ENCODE peak calls at places on chromosomes 6 and 20, in six cellular contexts. X is AG04450, D is uterus, T is bronchial epithelial cell, J is psoas muscle, Y is GM12865. L is an unnamed sample.

GRCh38 chr20:19932170-19932667 is 84.9 kb upstream of the NAA20 start:
- DNase-seq in X (peak), D (peak), T (no peak), J (peak), Y (no peak), L (peak)

GRCh38 chr6:16286151-16286522 is 47.8 kb downstream of the GMPR start:
- DNase-seq in X (no peak), D (peak), T (no peak), J (no peak), Y (peak), L (no peak)

GRCh38 chr20:36975085-36975829 is 23.7 kb upstream of the SAMHD1 start:
- DNase-seq in X (no peak), D (no peak), T (no peak), J (no peak), Y (peak), L (no peak)

GRCh38 chr6:136351518-136352106 is 62.0 kb upstream of the BCLAF1 start:
- DNase-seq in X (no peak), D (no peak), T (no peak), J (no peak), Y (no peak), L (no peak)

GRCh38 chr6:127481628-127482027 is 22.4 kb upstream of the KIAA0408 start:
- DNase-seq in X (no peak), D (no peak), T (peak), J (no peak), Y (no peak), L (no peak)

GRCh38 chr20:50558483-50558925 is 48.3 kb downstream of the PTPN1 start:
- DNase-seq in X (no peak), D (no peak), T (peak), J (no peak), Y (no peak), L (no peak)

GRCh38 chr6:38350882-38351281 is 288.8 kb downstream of the BTBD9 start:
- DNase-seq in X (peak), D (no peak), T (no peak), J (no peak), Y (no peak), L (no peak)

GRCh38 chr20:3038454-3038853 is 5.0 kb upstream of the GNRH2 start:
- DNase-seq in X (no peak), D (no peak), T (no peak), J (no peak), Y (no peak), L (no peak)

GRCh38 chr6:22880686-22881433 is 311.5 kb downstream of the HDGFL1 start:
- DNase-seq in X (peak), D (no peak), T (peak), J (no peak), Y (no peak), L (no peak)

GRCh38 chr6:5066456-5067093 is 18.6 kb upstream of the PPP1R3G start:
- DNase-seq in X (no peak), D (no peak), T (no peak), J (no peak), Y (no peak), L (no peak)

GRCh38 chr20:37898301-37899104 is 4.4 kb upstream of the VSTM2L start:
- DNase-seq in X (no peak), D (no peak), T (peak), J (no peak), Y (no peak), L (no peak)

GRCh38 chr20:62141397-62142251 is 1.6 kb downstream of the PSMA7 start:
- DNase-seq in X (no peak), D (no peak), T (peak), J (no peak), Y (peak), L (no peak)

GRCh38 chr6:98944598-98945011 is 3.1 kb downstream of the FBXL4 start:
- DNase-seq in X (no peak), D (no peak), T (peak), J (no peak), Y (no peak), L (no peak)

GRCh38 chr6:3849681-3850450 is 693 bp downstream of the FAM50B start:
- DNase-seq in X (no peak), D (peak), T (no peak), J (peak), Y (peak), L (no peak)

GRCh38 chr6:13445005-13445743 is 42.2 kb downstream of the GFOD1 start:
- DNase-seq in X (no peak), D (peak), T (peak), J (peak), Y (no peak), L (peak)

GRCh38 chr6:71460933-71461332 is 172.3 kb downstream of the OGFRL1 start:
- DNase-seq in X (no peak), D (no peak), T (peak), J (no peak), Y (no peak), L (no peak)

GRCh38 chr6:135905604-135906300 is 54.3 kb downstream of the PDE7B start:
- DNase-seq in X (no peak), D (no peak), T (no peak), J (no peak), Y (no peak), L (no peak)

GRCh38 chr20:478949-479429 is 16.7 kb upstream of the TBC1D20 start:
- DNase-seq in X (peak), D (no peak), T (peak), J (no peak), Y (peak), L (no peak)
- TF ChIP-seq CTCF in X (peak), D (peak), T (peak), J (peak), Y (peak), L (peak)

DNA sequence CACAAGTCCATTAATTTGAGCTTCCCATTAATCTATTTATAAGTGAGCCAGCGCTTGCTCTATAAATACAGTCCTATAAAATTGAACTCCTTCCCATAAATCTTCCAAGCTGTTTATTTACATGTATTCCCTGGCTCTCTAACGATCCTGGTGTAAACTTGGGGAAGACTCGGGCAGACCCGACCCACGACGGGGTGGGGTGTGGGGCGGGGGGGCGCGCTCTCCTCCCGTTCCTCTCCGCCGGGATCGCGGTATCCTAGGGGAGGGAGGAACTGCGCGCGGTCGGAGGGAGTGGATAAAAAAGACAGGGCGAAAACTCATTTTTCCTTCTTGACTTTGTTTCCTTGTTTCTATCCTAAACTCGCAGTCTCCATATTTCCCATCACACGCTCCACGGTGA is 31.1 kb downstream of the TFAP2B start:
- DNase-seq in X (no peak), D (no peak), T (no peak), J (no peak), Y (no peak), L (no peak)
- H3K4me3 ChIP-seq in X (no peak), D (no peak), T (no peak), J (peak), Y (no peak), L (peak)

GRCh38 chr20:57294558-57294957 is 28.1 kb upstream of the BMP7 start:
- DNase-seq in X (no peak), D (no peak), T (no peak), J (no peak), Y (no peak), L (no peak)

GRCh38 chr20:57291694-57292093 is 25.3 kb upstream of the BMP7 start:
- DNase-seq in X (no peak), D (no peak), T (no peak), J (no peak), Y (no peak), L (no peak)

GRCh38 chr20:57293998-57294397 is 27.6 kb upstream of the BMP7 start:
- DNase-seq in X (no peak), D (no peak), T (no peak), J (no peak), Y (no peak), L (no peak)

GRCh38 chr20:57291003-57291402 is 24.6 kb upstream of the BMP7 start:
- DNase-seq in X (no peak), D (no peak), T (no peak), J (no peak), Y (no peak), L (no peak)

DNA sequence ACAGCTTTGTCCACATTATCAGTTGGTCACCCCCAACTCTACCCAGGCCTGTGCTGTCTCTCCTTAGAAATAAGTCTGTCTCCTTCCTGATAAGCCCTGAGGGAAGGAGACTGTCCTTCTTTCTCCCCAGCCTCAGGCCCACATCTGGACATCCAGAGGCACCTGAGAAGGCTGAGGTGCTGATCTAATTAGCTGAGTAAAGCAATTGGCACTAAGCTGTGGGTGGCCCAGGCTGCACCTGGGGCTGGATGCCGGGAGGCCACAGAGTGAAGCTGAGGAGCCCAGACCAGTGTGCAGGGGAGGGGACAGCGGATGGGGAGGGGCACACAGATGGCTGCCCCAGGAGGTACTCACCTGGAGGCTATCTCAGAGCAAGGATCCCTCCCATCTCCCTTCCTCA is 26.2 kb upstream of the BMP7 start:
- DNase-seq in X (no peak), D (no peak), T (no peak), J (no peak), Y (no peak), L (no peak)
- TF ChIP-seq CTCF in X (no peak), D (no peak), T (no peak), J (no peak), Y (no peak), L (no peak)

GRCh38 chr6:35728663-35729348 is 8.0 kb upstream of the ARMC12 start:
- DNase-seq in X (no peak), D (peak), T (peak), J (peak), Y (no peak), L (no peak)
- H3K4me3 ChIP-seq in X (peak), D (peak), T (no peak), J (peak), Y (no peak), L (no peak)

DNA sequence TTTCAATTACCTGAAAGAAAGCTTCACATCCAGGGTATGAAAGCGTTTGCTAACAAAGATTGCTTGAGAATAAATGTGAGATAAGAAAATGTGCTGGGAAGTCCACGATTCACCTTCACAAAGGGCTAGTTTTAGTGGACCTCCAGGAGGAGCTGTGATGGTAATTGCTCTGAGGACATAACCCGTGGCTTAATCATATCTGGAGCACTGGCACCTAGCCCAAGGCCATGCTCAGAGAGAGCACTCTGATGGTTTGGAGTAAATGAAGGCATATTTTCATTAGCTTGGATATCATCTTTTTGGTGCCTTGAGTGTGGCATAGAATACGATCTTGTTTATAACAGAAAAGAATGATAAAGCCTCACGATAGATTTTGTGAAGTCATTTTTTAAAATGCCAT is 46.9 kb upstream of the BACH2 start:
- DNase-seq in X (no peak), D (no peak), T (peak), J (peak), Y (no peak), L (no peak)
- TF ChIP-seq CTCF in X (peak), D (no peak), T (no peak), J (no peak), Y (no peak), L (no peak)

DNA sequence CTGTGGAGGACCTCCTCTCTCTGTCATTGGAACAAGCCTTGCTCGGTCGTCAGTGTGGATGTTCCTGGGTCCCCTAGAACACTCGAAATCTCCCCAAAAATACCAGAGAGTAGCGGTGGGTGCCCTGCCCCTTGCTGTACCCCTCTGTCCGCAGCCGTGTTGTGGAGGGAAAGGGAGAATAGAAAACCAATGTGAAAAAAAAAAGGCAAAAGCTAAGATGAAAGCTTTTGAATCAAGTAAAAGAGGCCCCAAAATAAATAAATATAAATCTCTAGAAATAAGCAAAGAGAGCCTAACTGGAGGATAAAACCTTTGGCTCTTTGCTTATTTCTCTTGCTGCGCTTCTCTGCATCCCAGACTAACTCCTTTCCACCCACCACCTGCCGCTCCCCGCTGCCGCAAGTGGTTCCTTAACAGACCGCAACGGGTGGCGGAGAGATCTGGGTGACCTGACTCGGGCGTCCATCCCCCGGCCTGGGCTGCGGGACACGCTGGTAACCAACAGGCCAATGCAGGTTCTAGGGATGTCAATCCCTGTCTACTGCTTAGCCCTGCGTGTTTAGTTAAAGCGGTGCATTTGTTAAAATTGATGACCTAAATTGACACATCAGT is 110.0 kb downstream of the GPX5 start:
- DNase-seq in X (no peak), D (no peak), T (no peak), J (no peak), Y (no peak), L (no peak)
- H3K4me3 ChIP-seq in X (peak), D (peak), T (peak), J (peak), Y (no peak), L (no peak)

GRCh38 chr6:43923376-43924221 is 153.6 kb downstream of the VEGFA start:
- DNase-seq in X (no peak), D (no peak), T (peak), J (no peak), Y (no peak), L (no peak)

GRCh38 chr6:43924222-43924702 is 154.3 kb downstream of the VEGFA start:
- DNase-seq in X (no peak), D (no peak), T (no peak), J (no peak), Y (peak), L (no peak)

GRCh38 chr6:43929511-43929910 is 159.5 kb downstream of the VEGFA start:
- DNase-seq in X (no peak), D (no peak), T (no peak), J (no peak), Y (no peak), L (no peak)

GRCh38 chr6:43927525-43928210 is 157.7 kb downstream of the VEGFA start:
- DNase-seq in X (no peak), D (no peak), T (peak), J (no peak), Y (no peak), L (no peak)

GRCh38 chr6:43926644-43927524 is 156.9 kb downstream of the VEGFA start:
- DNase-seq in X (peak), D (peak), T (peak), J (no peak), Y (no peak), L (no peak)
- TF ChIP-seq CTCF in X (no peak), D (no peak), T (peak), J (no peak), Y (no peak), L (no peak)

GRCh38 chr6:96522469-96523009 is 933 bp downstream of the UFL1 start:
- DNase-seq in X (no peak), D (no peak), T (peak), J (no peak), Y (peak), L (no peak)

GRCh38 chr6:96520851-96521115 is 823 bp upstream of the UFL1 start:
- DNase-seq in X (no peak), D (no peak), T (peak), J (no peak), Y (no peak), L (no peak)

GRCh38 chr6:96520039-96520850 is 1.4 kb upstream of the UFL1 start:
- DNase-seq in X (no peak), D (no peak), T (peak), J (no peak), Y (no peak), L (no peak)

GRCh38 chr6:96521267-96521624 is 360 bp upstream of the UFL1 start:
- DNase-seq in X (no peak), D (no peak), T (no peak), J (no peak), Y (no peak), L (no peak)

GRCh38 chr6:96521625-96522468 is at the start of gene UFL1:
- DNase-seq in X (peak), D (peak), T (peak), J (peak), Y (peak), L (peak)
- H3K4me3 ChIP-seq in X (peak), D (peak), T (peak), J (peak), Y (peak), L (peak)

DNA sequence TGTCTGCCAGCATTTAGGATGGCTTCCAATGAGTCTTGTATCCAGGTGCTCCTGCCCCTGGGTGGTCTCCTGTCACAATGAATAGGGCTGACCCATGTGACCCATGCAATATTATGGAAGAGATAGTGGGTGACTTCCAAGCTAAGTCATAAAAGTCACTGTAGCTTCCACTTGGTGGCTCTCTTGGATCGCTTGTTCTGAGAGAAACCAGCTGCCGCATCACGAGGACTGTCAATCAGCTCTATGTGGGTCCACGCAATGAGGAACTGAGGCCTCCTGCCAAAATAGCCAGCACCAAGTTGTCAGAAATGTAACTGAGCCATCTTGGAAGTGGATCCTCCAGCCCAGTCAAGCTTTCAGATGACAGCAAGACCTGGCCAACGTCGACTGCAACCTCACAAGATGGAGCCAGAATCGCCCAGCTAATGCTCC is 14.9 kb upstream of the MATN4 start:
- DNase-seq in X (no peak), D (no peak), T (peak), J (peak), Y (peak), L (no peak)
- TF ChIP-seq CTCF in X (no peak), D (peak), T (peak), J (peak), Y (peak), L (peak)

GRCh38 chr6:21476054-21476552 is 117.4 kb upstream of the SOX4 start:
- DNase-seq in X (no peak), D (no peak), T (no peak), J (no peak), Y (no peak), L (no peak)

GRCh38 chr6:21478411-21478810 is 115.1 kb upstream of the SOX4 start:
- DNase-seq in X (no peak), D (no peak), T (no peak), J (no peak), Y (no peak), L (no peak)

DNA sequence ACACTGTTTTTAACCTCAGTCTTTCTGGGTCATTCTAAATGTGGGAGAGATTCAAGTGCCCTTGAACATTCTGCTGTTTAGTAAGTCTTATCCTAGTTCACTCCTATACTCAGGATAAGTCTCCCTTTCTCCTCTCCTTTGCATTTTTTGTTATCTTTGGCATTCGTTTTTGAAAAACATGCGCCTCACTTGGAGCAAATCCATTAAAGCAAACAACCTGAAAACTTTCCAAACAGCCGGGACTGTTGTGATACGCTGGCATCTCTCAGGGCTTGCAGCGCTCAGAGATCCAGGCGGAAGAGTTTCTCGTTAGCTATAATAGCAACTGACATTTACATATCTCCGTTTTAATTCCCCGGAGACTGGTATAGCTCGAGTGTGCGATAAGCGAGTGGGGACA is 114.4 kb upstream of the SOX4 start:
- DNase-seq in X (no peak), D (no peak), T (peak), J (no peak), Y (no peak), L (no peak)
- H3K4me3 ChIP-seq in X (peak), D (peak), T (no peak), J (peak), Y (no peak), L (peak)